ENCODE peak calls at places on chromosomes 13 and 19, in seven cellular contexts. O is AML-193; J is astrocyte of the spinal cord; F is thyroid gland; V is neuronal stem cell; L is T-cell; Q is stimulated activated CD8-positive, alpha-beta memory T cell treated with anti-CD3 and anti-CD28 coated beads, Interleukin-2, amount 100 ng/mL, for 1 hour. Y is an unnamed sample.

GRCh38 chr13:34143637-34144036 is 325.7 kb downstream of the RFC3 start:
- DNase-seq in L (no peak), O (no peak), Q (no peak), J (no peak), V (no peak), F (no peak), Y (no peak)

GRCh38 chr19:38003427-38004099 is 96.6 kb downstream of the SIPA1L3 start:
- DNase-seq in F (peak; percentile 88), L (no peak), V (peak; percentile 61), J (peak; percentile 94), Q (no peak), O (peak; percentile 12), Y (peak; percentile 71)

GRCh38 chr19:3471954-3472655 is 8.2 kb downstream of the SMIM24 start:
- DNase-seq in V (no peak), L (no peak), J (no peak), Q (peak; percentile 14), F (no peak), O (no peak), Y (no peak)

GRCh38 chr19:40392894-40393517 is 3.0 kb upstream of the HIPK4 start:
- DNase-seq in J (no peak), V (no peak), Q (no peak), F (peak; percentile 35), O (no peak), L (no peak), Y (no peak)

GRCh38 chr13:100511422-100511821 is 77.2 kb downstream of the GGACT start:
- DNase-seq in J (no peak), V (no peak), O (no peak), Q (no peak), F (no peak), L (no peak), Y (no peak)

GRCh38 chr19:19081642-19082151 is 17.9 kb downstream of the SLC25A42 start:
- DNase-seq in O (no peak), L (no peak), V (no peak), J (no peak), Q (no peak), F (peak; percentile 47), Y (peak; percentile 48)

GRCh38 chr19:35741216-35741541 is 1.1 kb downstream of the IGFLR1 start:
- DNase-seq in Q (no peak), J (no peak), L (no peak), F (no peak), O (no peak), V (no peak), Y (no peak)

GRCh38 chr13:43472344-43472743 is 314.4 kb downstream of the ENOX1 start:
- DNase-seq in J (no peak), Q (no peak), L (no peak), O (no peak), V (no peak), F (no peak), Y (no peak)

GRCh38 chr13:44815507-44816074 is 173.7 kb downstream of the NUFIP1 start:
- DNase-seq in O (peak; percentile 10), V (peak; percentile 43), F (peak; percentile 50), L (no peak), Q (no peak), J (peak; percentile 95), Y (no peak)

GRCh38 chr19:6803036-6803404 is 30.5 kb downstream of the VAV1 start:
- DNase-seq in F (no peak), V (no peak), J (no peak), Q (no peak), O (no peak), L (no peak), Y (no peak)

GRCh38 chr13:113120300-113121182 is 2.1 kb upstream of the F10 start:
- DNase-seq in L (no peak), V (no peak), O (no peak), J (no peak), F (no peak), Q (no peak), Y (no peak)

GRCh38 chr19:46426506-46427162 is 2.1 kb downstream of the PNMA8C start:
- DNase-seq in L (no peak), O (no peak), J (peak; percentile 73), V (peak; percentile 88), F (peak; percentile 87), Q (no peak), Y (peak; percentile 79)

GRCh38 chr13:34037636-34038325 is 219.8 kb downstream of the RFC3 start:
- DNase-seq in F (no peak), L (no peak), Q (no peak), J (no peak), V (no peak), O (no peak), Y (no peak)

GRCh38 chr19:44668985-44669764 is 2.1 kb upstream of the CEACAM19 start:
- DNase-seq in F (no peak), Q (no peak), L (no peak), V (no peak), O (no peak), J (no peak), Y (no peak)

GRCh38 chr13:56900549-56901279 is 240.0 kb upstream of the PRR20A start:
- DNase-seq in L (no peak), V (no peak), Q (no peak), J (no peak), O (no peak), F (no peak), Y (no peak)

GRCh38 chr19:47227347-47228167 is 3.4 kb downstream of the BBC3 start:
- DNase-seq in L (no peak), F (peak; percentile 87), Q (no peak), V (peak; percentile 96), J (peak; percentile 94), O (peak; percentile 70), Y (peak; percentile 91)

GRCh38 chr13:111201304-111201940 is 86.3 kb downstream of the ARHGEF7 start:
- DNase-seq in Q (no peak), O (no peak), V (no peak), F (no peak), L (no peak), J (no peak), Y (no peak)

GRCh38 chr19:8643860-8644653 is 13.6 kb downstream of the NFILZ start:
- DNase-seq in L (no peak), F (no peak), O (peak; percentile 2), Q (no peak), J (no peak), V (no peak), Y (no peak)

GRCh38 chr13:98565726-98566577 is 11.0 kb downstream of the STK24 start:
- DNase-seq in Q (no peak), F (peak; percentile 49), O (no peak), J (no peak), L (no peak), V (no peak), Y (peak; percentile 46)

GRCh38 chr13:94660695-94661324 is 51.5 kb downstream of the SOX21 start:
- DNase-seq in L (no peak), F (no peak), Q (no peak), V (no peak), O (peak; percentile 28), J (peak; percentile 34), Y (no peak)

GRCh38 chr19:14433454-14434156 is 499 bp downstream of the PKN1 start:
- DNase-seq in L (peak; percentile 44), F (peak; percentile 58), O (no peak), V (no peak), Q (no peak), J (no peak), Y (peak; percentile 38)

GRCh38 chr13:112366907-112367646 is 9.1 kb upstream of the SPACA7 start:
- DNase-seq in J (no peak), L (no peak), V (no peak), O (no peak), F (no peak), Q (no peak), Y (no peak)

GRCh38 chr13:95716231-95716630 is 39.3 kb downstream of the DNAJC3 start:
- DNase-seq in O (no peak), V (no peak), J (no peak), L (no peak), F (no peak), Q (no peak), Y (no peak)

GRCh38 chr19:18676692-18677091 is 6.8 kb upstream of the CRTC1 start:
- DNase-seq in Q (no peak), F (no peak), L (no peak), O (no peak), J (no peak), V (no peak), Y (no peak)

GRCh38 chr19:19661141-19661674 is 2.3 kb downstream of the ATP13A1 start:
- DNase-seq in O (no peak), V (no peak), F (no peak), Q (no peak), J (no peak), L (no peak), Y (no peak)

GRCh38 chr19:56015756-56016155 is 29.2 kb downstream of the NLRP5 start:
- DNase-seq in J (no peak), Q (no peak), L (no peak), O (no peak), F (no peak), V (no peak), Y (no peak)

GRCh38 chr13:49481788-49482187 is 14.0 kb upstream of the PHF11 start:
- DNase-seq in L (no peak), V (no peak), F (no peak), Q (no peak), O (no peak), J (no peak), Y (no peak)

GRCh38 chr19:52237771-52238400 is 31.5 kb upstream of the ZNF766 start:
- DNase-seq in O (peak; percentile 50), V (peak; percentile 48), Q (peak; percentile 44), L (peak; percentile 20), F (peak; percentile 58), J (peak; percentile 72), Y (peak; percentile 41)

GRCh38 chr13:32984857-32985626 is 31.2 kb upstream of the KL start:
- DNase-seq in V (no peak), L (no peak), O (no peak), Q (no peak), F (no peak), J (no peak), Y (no peak)

GRCh38 chr19:44553478-44554171 is 24.1 kb upstream of the CEACAM20 start:
- DNase-seq in V (no peak), O (no peak), J (no peak), F (no peak), Q (no peak), L (no peak), Y (no peak)

GRCh38 chr13:73945871-73946270 is 188.3 kb downstream of the KLF12 start:
- DNase-seq in V (peak; percentile 23), O (no peak), J (peak; percentile 36), Q (no peak), F (no peak), L (no peak), Y (peak; percentile 73)

GRCh38 chr13:107025991-107026390 is 458.1 kb upstream of the ARGLU1 start:
- DNase-seq in J (peak; percentile 13), Q (no peak), O (no peak), F (peak; percentile 76), L (no peak), V (no peak), Y (peak; percentile 49)

GRCh38 chr13:93262729-93263128 is 36.1 kb downstream of the GPC6 start:
- DNase-seq in F (no peak), Q (no peak), L (no peak), J (peak; percentile 71), V (no peak), O (no peak), Y (no peak)

GRCh38 chr19:46489445-46490272 is 6.0 kb downstream of the PNMA8B start:
- DNase-seq in F (peak; percentile 31), J (peak; percentile 51), L (no peak), O (no peak), Q (no peak), V (no peak), Y (peak; percentile 63)

Y was measured in heart left ventricle.